ENCODE peak calls at places on chromosomes 4 and X, in six cellular contexts. F is suprapubic skin, Q is transverse colon, W is A549, P is HCT116, T is tibial nerve. J is an unnamed sample.

GRCh38 chrX:26822448-26822847 is 606.5 kb downstream of the MAGEB5 start:
- DNase-seq in Q (no peak), F (no peak), W (no peak), T (no peak), P (peak), J (no peak)

GRCh38 chrX:74924449-74925209 is 623 bp downstream of the NEXMIF start:
- DNase-seq in W (peak), P (no peak), T (no peak), Q (peak), F (peak), J (peak)

GRCh38 chrX:40164751-40165150 is 67.0 kb upstream of the BCOR start:
- DNase-seq in W (no peak), T (no peak), Q (no peak), P (no peak), F (no peak), J (no peak)

GRCh38 chr4:139838811-139839210 is 173.2 kb downstream of the MGST2 start:
- DNase-seq in T (no peak), P (no peak), Q (no peak), W (no peak), F (no peak), J (no peak)

GRCh38 chr4:27217261-27217769 is 356.7 kb downstream of the STIM2 start:
- DNase-seq in T (no peak), F (no peak), Q (no peak), W (no peak), P (no peak), J (no peak)

GRCh38 chrX:69074726-69075125 is 90.5 kb downstream of the PJA1 start:
- DNase-seq in W (no peak), F (peak), T (no peak), Q (no peak), P (no peak), J (no peak)

GRCh38 chr4:91758487-91758886 is 545.3 kb upstream of the GRID2 start:
- DNase-seq in Q (no peak), F (no peak), T (no peak), P (peak), W (no peak), J (no peak)

GRCh38 chrX:139058831-139059495 is 347.4 kb upstream of the FGF13 start:
- DNase-seq in P (no peak), F (no peak), T (no peak), W (no peak), Q (no peak), J (peak)

GRCh38 chr4:55386073-55386472 is 9.7 kb upstream of the TMEM165 start:
- DNase-seq in T (no peak), F (no peak), W (no peak), Q (no peak), P (peak), J (no peak)

GRCh38 chr4:119506761-119507160 is 121.8 kb downstream of the PDE5A start:
- DNase-seq in F (no peak), P (no peak), T (no peak), W (no peak), Q (no peak), J (no peak)

GRCh38 chr4:109574443-109574850 is 14.4 kb downstream of the MCUB start:
- DNase-seq in Q (no peak), T (no peak), P (no peak), W (peak), F (no peak), J (no peak)

GRCh38 chrX:9278475-9279270 is 186.2 kb upstream of the TBL1X start:
- DNase-seq in Q (no peak), T (no peak), P (no peak), F (no peak), W (no peak), J (no peak)

GRCh38 chr4:78299565-78299972 is 242.4 kb downstream of the FRAS1 start:
- DNase-seq in W (no peak), T (no peak), P (no peak), Q (no peak), F (no peak), J (no peak)

GRCh38 chrX:72270316-72270866 is 6.7 kb downstream of the RPS4X start:
- DNase-seq in Q (no peak), F (no peak), P (no peak), T (no peak), W (no peak), J (no peak)

GRCh38 chr4:78642934-78643333 is 91.4 kb downstream of the ANXA3 start:
- DNase-seq in F (no peak), P (no peak), Q (peak), W (no peak), T (no peak), J (no peak)

GRCh38 chr4:55396305-55397023 is 707 bp downstream of the TMEM165 start:
- DNase-seq in T (peak), F (peak), Q (peak), P (no peak), W (peak), J (peak)

GRCh38 chrX:122552291-122552800 is 631.7 kb upstream of the GRIA3 start:
- DNase-seq in P (no peak), W (no peak), F (no peak), Q (no peak), T (no peak), J (no peak)

GRCh38 chr4:158783775-158784174 is 14.9 kb downstream of the FNIP2 start:
- DNase-seq in P (no peak), W (no peak), Q (no peak), F (no peak), T (no peak), J (no peak)

GRCh38 chr4:55447108-55447708 is 51.5 kb downstream of the TMEM165 start:
- DNase-seq in T (no peak), W (no peak), F (no peak), Q (no peak), P (no peak), J (no peak)

GRCh38 chr4:10077492-10078335 is 38.9 kb downstream of the WDR1 start:
- DNase-seq in F (no peak), P (no peak), Q (no peak), T (no peak), W (no peak), J (peak)

GRCh38 chr4:17368408-17368807 is 143.5 kb downstream of the QDPR start:
- DNase-seq in T (no peak), F (no peak), P (no peak), W (no peak), Q (no peak), J (no peak)

GRCh38 chr4:82429728-82430192 is 502 bp downstream of the HNRNPDL start:
- DNase-seq in F (no peak), W (no peak), P (no peak), Q (no peak), T (no peak), J (peak)

GRCh38 chrX:55220119-55220794 is at the start of gene PAGE5:
- DNase-seq in Q (no peak), T (no peak), P (no peak), F (no peak), W (no peak), J (no peak)

GRCh38 chrX:140733766-140734342 is 24.3 kb downstream of the LINC00632 start:
- DNase-seq in Q (no peak), F (no peak), T (no peak), W (peak), P (no peak), J (peak)

GRCh38 chr4:155079866-155080265 is 128.6 kb upstream of the NPY2R start:
- DNase-seq in T (no peak), F (no peak), P (no peak), Q (no peak), W (no peak), J (no peak)

GRCh38 chr4:7762376-7763040 is 177.2 kb downstream of the AFAP1 start:
- DNase-seq in F (no peak), T (no peak), P (no peak), W (no peak), Q (no peak), J (no peak)

GRCh38 chrX:49878834-49879655 is at the start of gene USP27X:
- DNase-seq in F (peak), P (peak), Q (peak), W (peak), T (peak), J (peak)

GRCh38 chrX:68079961-68080360 is 353.3 kb downstream of the OPHN1 start:
- DNase-seq in F (no peak), Q (no peak), W (no peak), P (no peak), T (no peak), J (no peak)

GRCh38 chr4:175308236-175308635 is 390.1 kb downstream of the ADAM29 start:
- DNase-seq in T (no peak), P (peak), W (no peak), Q (no peak), F (no peak), J (no peak)

GRCh38 chrX:109934434-109934833 is 68.5 kb upstream of the TMEM164 start:
- DNase-seq in F (no peak), P (no peak), Q (no peak), W (no peak), T (no peak), J (no peak)

GRCh38 chr4:133149932-133150642 is 993 bp downstream of the PCDH10 start:
- DNase-seq in F (no peak), W (no peak), P (no peak), T (no peak), Q (no peak), J (no peak)

GRCh38 chr4:103928370-103928769 is 208.6 kb upstream of the TACR3 start:
- DNase-seq in F (no peak), T (no peak), Q (no peak), P (no peak), W (no peak), J (no peak)

GRCh38 chrX:119067023-119067739 is 5.6 kb upstream of the CT47C1 start:
- DNase-seq in F (no peak), P (peak), T (peak), Q (peak), W (peak), J (peak)

GRCh38 chr4:165873298-165874071 is 448 bp downstream of the TLL1 start:
- DNase-seq in W (peak), F (peak), P (no peak), T (no peak), Q (no peak), J (peak)

GRCh38 chr4:951594-952468 is 19.6 kb downstream of the TMEM175 start:
- DNase-seq in P (no peak), F (no peak), Q (no peak), T (no peak), W (no peak), J (no peak)

GRCh38 chrX:10631416-10632145 is 11.2 kb upstream of the MID1 start:
- DNase-seq in T (no peak), P (no peak), W (no peak), F (no peak), Q (no peak), J (no peak)

GRCh38 chr4:113869743-113870375 is 108.3 kb upstream of the CAMK2D start:
- DNase-seq in F (no peak), Q (no peak), T (no peak), W (no peak), P (peak), J (no peak)

GRCh38 chr4:53651142-53651720 is 59.9 kb upstream of the LNX1 start:
- DNase-seq in P (no peak), T (peak), W (no peak), F (peak), Q (peak), J (peak)

DNA sequence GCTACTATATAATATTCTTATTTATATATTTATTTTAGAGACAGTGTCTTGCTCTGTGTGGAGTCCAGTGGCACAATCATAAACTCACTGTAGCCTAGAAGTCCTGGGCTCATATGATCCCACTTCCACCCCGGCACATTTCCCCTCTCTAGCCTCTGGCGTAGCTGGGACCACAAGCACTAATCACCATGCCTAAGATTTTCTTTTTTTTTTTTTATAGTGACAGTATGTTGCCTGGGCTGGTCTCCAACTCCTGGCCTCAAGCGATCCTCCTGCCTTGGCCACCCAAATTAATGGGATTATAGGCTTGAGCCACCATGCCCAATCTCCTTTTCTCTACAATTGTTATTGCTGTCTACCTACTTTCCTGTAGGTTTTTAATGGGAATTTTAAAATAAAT is 74.1 kb upstream of the BMP3 start:
- DNase-seq in W (no peak), P (no peak), T (no peak), F (no peak), Q (no peak), J (no peak)
- TF ChIP-seq POLR2A in W (no peak), P (no peak), T (no peak), F (no peak), Q (no peak), J (no peak)

DNA sequence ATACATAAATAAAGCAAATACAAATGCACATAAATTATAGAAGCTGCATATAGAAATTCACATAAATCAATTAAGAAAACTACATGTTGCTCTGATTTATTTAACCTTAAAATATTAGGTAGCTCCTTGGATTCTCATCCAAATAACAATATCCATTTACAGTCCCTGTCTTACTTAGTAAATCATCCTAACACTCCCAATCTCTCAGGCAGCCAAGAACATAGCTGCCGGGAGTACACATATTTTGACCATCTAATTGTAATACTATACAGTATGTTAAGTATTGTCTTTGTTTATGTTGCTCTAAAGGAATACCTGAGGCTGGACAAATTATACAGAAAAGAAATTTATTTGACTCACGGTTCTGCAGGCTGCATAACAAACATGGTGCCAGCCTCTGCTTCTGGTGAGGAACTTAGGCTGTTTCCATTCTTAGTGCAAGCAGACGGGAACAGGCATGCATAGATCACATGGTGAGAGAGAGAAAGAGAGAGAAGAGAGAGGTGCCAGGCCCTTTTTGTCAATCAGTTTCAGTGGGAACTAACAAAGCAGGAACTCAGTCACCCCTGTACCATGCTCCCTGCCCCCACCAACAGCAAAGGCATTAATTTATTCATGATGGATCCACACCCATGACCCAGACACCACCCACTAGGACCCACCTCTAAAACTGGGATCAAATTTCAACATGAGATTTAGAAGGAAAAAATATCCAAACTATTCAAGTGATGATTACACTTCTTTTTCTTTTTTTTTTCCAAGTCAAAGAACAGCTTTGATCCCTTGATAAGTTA is 614.8 kb upstream of the TECRL start:
- DNase-seq in W (no peak), P (no peak), F (no peak), T (no peak), Q (no peak), J (peak)
- TF ChIP-seq POLR2A in W (no peak), P (no peak), F (no peak), T (no peak), Q (no peak), J (no peak)

DNA sequence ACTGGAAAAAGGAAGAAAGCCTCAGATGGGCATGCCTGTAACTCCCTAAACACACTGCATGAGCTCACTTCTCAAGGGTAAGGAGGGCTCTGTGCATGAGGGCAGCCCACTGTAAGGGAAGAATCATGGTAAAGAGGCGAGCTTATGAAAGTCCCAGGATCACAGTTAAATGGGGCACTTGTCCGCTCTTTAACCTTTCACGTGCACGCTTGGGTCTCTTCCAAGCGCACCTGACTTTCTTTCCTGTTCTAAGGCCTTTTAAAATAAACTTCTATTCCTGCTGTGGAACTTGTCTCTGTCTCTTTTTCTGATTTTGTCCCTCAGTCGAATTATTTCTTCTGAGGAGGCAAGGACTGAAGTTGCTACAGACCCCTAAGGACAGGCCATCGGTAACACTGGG is 321.7 kb downstream of the PPP1R2C start:
- DNase-seq in T (no peak), F (no peak), P (no peak), W (no peak), Q (no peak), J (peak)
- TF ChIP-seq POLR2A in T (no peak), F (no peak), P (no peak), W (no peak), Q (no peak), J (no peak)

GRCh38 chr4:4819213-4819606 is 40.3 kb upstream of the MSX1 start:
- DNase-seq in P (no peak), T (no peak), Q (no peak), W (no peak), F (no peak), J (no peak)
- TF ChIP-seq POLR2A in P (no peak), T (no peak), Q (no peak), W (no peak), F (no peak), J (no peak)

J was measured in thyroid gland.